ENCODE peak calls at places on chromosomes 4 and X, in eight cellular contexts. One of them, this sample, is unnamed.

GRCh38 chr4:20253799-20254409 is 2.2 kb downstream of the SLIT2 start:
- DNase-seq in MM.1S: no peak
- DNase-seq in lung: no peak
- DNase-seq in SK-N-SH: peak; percentile 67
- DNase-seq in CD4-positive, CD25-positive, alpha-beta regulatory T cell: no peak
- DNase-seq in NT2/D1: no peak
- DNase-seq in heart right ventricle: no peak
- DNase-seq in endothelial cell of umbilical vein: peak; percentile 64
- DNase-seq in this sample: peak; percentile 76

GRCh38 chr4:110005461-110006056 is 92.9 kb downstream of the EGF start:
- DNase-seq in MM.1S: peak; percentile 85
- DNase-seq in CD4-positive, CD25-positive, alpha-beta regulatory T cell: peak; percentile 63
- DNase-seq in endothelial cell of umbilical vein: peak; percentile 62
- DNase-seq in SK-N-SH: peak; percentile 52
- DNase-seq in heart right ventricle: no peak
- DNase-seq in NT2/D1: peak; percentile 16
- DNase-seq in lung: no peak
- DNase-seq in this sample: no peak

GRCh38 chrX:70168238-70169188 is 8.8 kb upstream of the DGAT2L6 start:
- DNase-seq in MM.1S: no peak
- DNase-seq in NT2/D1: peak; percentile 44
- DNase-seq in SK-N-SH: no peak
- DNase-seq in endothelial cell of umbilical vein: peak; percentile 34
- DNase-seq in lung: no peak
- DNase-seq in heart right ventricle: no peak
- DNase-seq in CD4-positive, CD25-positive, alpha-beta regulatory T cell: no peak
- DNase-seq in this sample: peak; percentile 72

GRCh38 chr4:126851391-126851790 is 781.4 kb upstream of the INTU start:
- DNase-seq in SK-N-SH: no peak
- DNase-seq in lung: no peak
- DNase-seq in endothelial cell of umbilical vein: no peak
- DNase-seq in CD4-positive, CD25-positive, alpha-beta regulatory T cell: no peak
- DNase-seq in NT2/D1: no peak
- DNase-seq in MM.1S: no peak
- DNase-seq in heart right ventricle: no peak
- DNase-seq in this sample: no peak

GRCh38 chr4:66062044-66062443 is 391.8 kb upstream of the EPHA5 start:
- DNase-seq in heart right ventricle: no peak
- DNase-seq in SK-N-SH: no peak
- DNase-seq in CD4-positive, CD25-positive, alpha-beta regulatory T cell: no peak
- DNase-seq in NT2/D1: no peak
- DNase-seq in endothelial cell of umbilical vein: peak; percentile 15
- DNase-seq in lung: no peak
- DNase-seq in MM.1S: no peak
- DNase-seq in this sample: no peak

GRCh38 chr4:95701500-95701899 is 138.4 kb upstream of the PDHA2 start:
- DNase-seq in CD4-positive, CD25-positive, alpha-beta regulatory T cell: no peak
- DNase-seq in lung: no peak
- DNase-seq in NT2/D1: peak; percentile 30
- DNase-seq in MM.1S: no peak
- DNase-seq in heart right ventricle: no peak
- DNase-seq in endothelial cell of umbilical vein: peak; percentile 84
- DNase-seq in SK-N-SH: no peak
- DNase-seq in this sample: no peak

GRCh38 chr4:121464854-121465253 is 84.0 kb upstream of the QRFPR start:
- DNase-seq in CD4-positive, CD25-positive, alpha-beta regulatory T cell: peak; percentile 5
- DNase-seq in NT2/D1: no peak
- DNase-seq in MM.1S: no peak
- DNase-seq in SK-N-SH: no peak
- DNase-seq in lung: no peak
- DNase-seq in heart right ventricle: no peak
- DNase-seq in endothelial cell of umbilical vein: no peak
- DNase-seq in this sample: no peak

GRCh38 chrX:118976599-118977340 is 2.4 kb downstream of the LONRF3 start:
- DNase-seq in lung: peak; percentile 58
- DNase-seq in SK-N-SH: peak; percentile 61
- DNase-seq in endothelial cell of umbilical vein: no peak
- DNase-seq in NT2/D1: no peak
- DNase-seq in heart right ventricle: peak; percentile 13
- DNase-seq in MM.1S: no peak
- DNase-seq in CD4-positive, CD25-positive, alpha-beta regulatory T cell: peak; percentile 13
- DNase-seq in this sample: peak; percentile 54

GRCh38 chrX:24167719-24168472 is 18.4 kb downstream of the ZFX start:
- DNase-seq in NT2/D1: no peak
- DNase-seq in CD4-positive, CD25-positive, alpha-beta regulatory T cell: no peak
- DNase-seq in SK-N-SH: no peak
- DNase-seq in heart right ventricle: no peak
- DNase-seq in endothelial cell of umbilical vein: no peak
- DNase-seq in MM.1S: no peak
- DNase-seq in lung: no peak
- DNase-seq in this sample: no peak

GRCh38 chrX:24173115-24173847 is 23.8 kb downstream of the ZFX start:
- DNase-seq in endothelial cell of umbilical vein: no peak
- DNase-seq in CD4-positive, CD25-positive, alpha-beta regulatory T cell: no peak
- DNase-seq in SK-N-SH: no peak
- DNase-seq in NT2/D1: no peak
- DNase-seq in MM.1S: no peak
- DNase-seq in heart right ventricle: no peak
- DNase-seq in lung: no peak
- DNase-seq in this sample: peak; percentile 69

GRCh38 chrX:24166078-24166477 is 16.5 kb downstream of the ZFX start:
- DNase-seq in lung: no peak
- DNase-seq in CD4-positive, CD25-positive, alpha-beta regulatory T cell: no peak
- DNase-seq in endothelial cell of umbilical vein: no peak
- DNase-seq in heart right ventricle: no peak
- DNase-seq in MM.1S: no peak
- DNase-seq in SK-N-SH: no peak
- DNase-seq in NT2/D1: no peak
- DNase-seq in this sample: no peak

GRCh38 chrX:24168807-24169206 is 19.3 kb downstream of the ZFX start:
- DNase-seq in CD4-positive, CD25-positive, alpha-beta regulatory T cell: peak; percentile 67
- DNase-seq in heart right ventricle: no peak
- DNase-seq in lung: no peak
- DNase-seq in NT2/D1: no peak
- DNase-seq in SK-N-SH: no peak
- DNase-seq in MM.1S: no peak
- DNase-seq in endothelial cell of umbilical vein: no peak
- DNase-seq in this sample: no peak

GRCh38 chrX:24169211-24169610 is 19.7 kb downstream of the ZFX start:
- DNase-seq in NT2/D1: no peak
- DNase-seq in lung: no peak
- DNase-seq in endothelial cell of umbilical vein: no peak
- DNase-seq in CD4-positive, CD25-positive, alpha-beta regulatory T cell: no peak
- DNase-seq in SK-N-SH: no peak
- DNase-seq in heart right ventricle: no peak
- DNase-seq in MM.1S: no peak
- DNase-seq in this sample: no peak
- H3K4me1 ChIP-seq in NT2/D1: peaks cover 2% of the 10 kb centered on the region
- H3K4me1 ChIP-seq in lung: peaks cover 3% of the 10 kb centered on the region
- H3K4me1 ChIP-seq in endothelial cell of umbilical vein: no peaks in the 10 kb centered on the region
- H3K4me1 ChIP-seq in CD4-positive, CD25-positive, alpha-beta regulatory T cell: peaks cover 37% of the 10 kb centered on the region
- H3K4me1 ChIP-seq in SK-N-SH: peaks cover 29% of the 10 kb centered on the region
- H3K4me1 ChIP-seq in heart right ventricle: peaks cover 20% of the 10 kb centered on the region
- H3K4me1 ChIP-seq in MM.1S: no peaks in the 10 kb centered on the region
- H3K4me1 ChIP-seq in this sample: no peaks in the 10 kb centered on the region

DNA sequence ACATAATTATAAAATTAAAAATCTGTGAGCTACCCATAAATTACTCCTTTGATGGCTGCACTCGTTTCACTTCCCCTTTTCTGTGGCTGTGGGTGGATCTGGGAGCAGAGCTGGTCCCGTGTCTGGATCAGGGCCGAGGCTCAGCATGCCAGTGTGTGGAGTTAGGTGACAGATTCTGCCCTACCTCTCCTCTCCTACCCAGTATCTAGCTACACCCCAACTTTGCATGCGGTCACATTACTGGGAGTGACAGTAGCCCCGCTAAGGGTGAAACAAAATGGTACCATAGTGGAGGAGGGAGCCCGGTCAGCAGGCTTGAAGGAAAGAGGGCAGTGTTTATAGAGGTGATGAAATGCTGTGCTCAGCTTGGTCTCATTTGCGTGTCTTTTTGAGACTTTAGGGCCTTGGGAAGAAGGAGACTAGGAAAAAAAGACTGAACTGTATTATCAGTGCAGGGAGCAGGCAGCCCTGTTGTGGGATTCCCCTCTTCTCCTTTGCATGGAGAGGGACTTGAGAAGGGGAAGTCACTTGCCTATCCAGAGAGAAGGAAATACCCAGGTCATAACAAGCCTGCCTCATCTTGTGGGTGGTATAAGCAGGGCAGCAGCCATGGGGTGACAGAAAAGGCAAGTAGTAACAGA is 48.4 kb downstream of the ARHGAP10 start:
- DNase-seq in lung: no peak
- DNase-seq in SK-N-SH: no peak
- DNase-seq in MM.1S: peak; percentile 48
- DNase-seq in heart right ventricle: no peak
- DNase-seq in NT2/D1: no peak
- DNase-seq in endothelial cell of umbilical vein: no peak
- DNase-seq in CD4-positive, CD25-positive, alpha-beta regulatory T cell: no peak
- DNase-seq in this sample: no peak
- H3K4me1 ChIP-seq in lung: peaks cover 23% of the 10 kb centered on the region
- H3K4me1 ChIP-seq in SK-N-SH: peaks cover 19% of the 10 kb centered on the region
- H3K4me1 ChIP-seq in MM.1S: peaks cover 33% of the 10 kb centered on the region
- H3K4me1 ChIP-seq in heart right ventricle: peaks cover 51% of the 10 kb centered on the region
- H3K4me1 ChIP-seq in NT2/D1: peaks cover 2% of the 10 kb centered on the region
- H3K4me1 ChIP-seq in endothelial cell of umbilical vein: peaks cover 26% of the 10 kb centered on the region
- H3K4me1 ChIP-seq in CD4-positive, CD25-positive, alpha-beta regulatory T cell: no peaks in the 10 kb centered on the region
- H3K4me1 ChIP-seq in this sample: peaks cover 3% of the 10 kb centered on the region

GRCh38 chrX:105610401-105610800 is 211.9 kb upstream of the NRK start:
- DNase-seq in endothelial cell of umbilical vein: no peak
- DNase-seq in lung: no peak
- DNase-seq in CD4-positive, CD25-positive, alpha-beta regulatory T cell: no peak
- DNase-seq in NT2/D1: no peak
- DNase-seq in SK-N-SH: no peak
- DNase-seq in heart right ventricle: no peak
- DNase-seq in MM.1S: no peak
- DNase-seq in this sample: no peak
- H3K4me1 ChIP-seq in endothelial cell of umbilical vein: no peaks in the 10 kb centered on the region
- H3K4me1 ChIP-seq in lung: no peaks in the 10 kb centered on the region
- H3K4me1 ChIP-seq in CD4-positive, CD25-positive, alpha-beta regulatory T cell: no peaks in the 10 kb centered on the region
- H3K4me1 ChIP-seq in NT2/D1: no peaks in the 10 kb centered on the region
- H3K4me1 ChIP-seq in SK-N-SH: no peaks in the 10 kb centered on the region
- H3K4me1 ChIP-seq in heart right ventricle: no peaks in the 10 kb centered on the region
- H3K4me1 ChIP-seq in MM.1S: no peaks in the 10 kb centered on the region
- H3K4me1 ChIP-seq in this sample: no peaks in the 10 kb centered on the region

GRCh38 chr4:174926958-174927357 is 8.8 kb downstream of the ADAM29 start:
- DNase-seq in lung: no peak
- DNase-seq in CD4-positive, CD25-positive, alpha-beta regulatory T cell: no peak
- DNase-seq in endothelial cell of umbilical vein: no peak
- DNase-seq in NT2/D1: no peak
- DNase-seq in SK-N-SH: no peak
- DNase-seq in MM.1S: no peak
- DNase-seq in heart right ventricle: no peak
- DNase-seq in this sample: no peak
- H3K4me1 ChIP-seq in lung: no peaks in the 10 kb centered on the region
- H3K4me1 ChIP-seq in CD4-positive, CD25-positive, alpha-beta regulatory T cell: no peaks in the 10 kb centered on the region
- H3K4me1 ChIP-seq in endothelial cell of umbilical vein: no peaks in the 10 kb centered on the region
- H3K4me1 ChIP-seq in NT2/D1: no peaks in the 10 kb centered on the region
- H3K4me1 ChIP-seq in SK-N-SH: no peaks in the 10 kb centered on the region
- H3K4me1 ChIP-seq in MM.1S: peaks cover 22% of the 10 kb centered on the region
- H3K4me1 ChIP-seq in heart right ventricle: no peaks in the 10 kb centered on the region
- H3K4me1 ChIP-seq in this sample: no peaks in the 10 kb centered on the region

GRCh38 chr4:142954415-142954814 is 108.3 kb upstream of the INPP4B start:
- DNase-seq in CD4-positive, CD25-positive, alpha-beta regulatory T cell: no peak
- DNase-seq in heart right ventricle: no peak
- DNase-seq in endothelial cell of umbilical vein: no peak
- DNase-seq in lung: no peak
- DNase-seq in MM.1S: no peak
- DNase-seq in SK-N-SH: no peak
- DNase-seq in NT2/D1: no peak
- DNase-seq in this sample: no peak
- H3K4me1 ChIP-seq in CD4-positive, CD25-positive, alpha-beta regulatory T cell: no peaks in the 10 kb centered on the region
- H3K4me1 ChIP-seq in heart right ventricle: no peaks in the 10 kb centered on the region
- H3K4me1 ChIP-seq in endothelial cell of umbilical vein: no peaks in the 10 kb centered on the region
- H3K4me1 ChIP-seq in lung: no peaks in the 10 kb centered on the region
- H3K4me1 ChIP-seq in MM.1S: no peaks in the 10 kb centered on the region
- H3K4me1 ChIP-seq in SK-N-SH: no peaks in the 10 kb centered on the region
- H3K4me1 ChIP-seq in NT2/D1: no peaks in the 10 kb centered on the region
- H3K4me1 ChIP-seq in this sample: no peaks in the 10 kb centered on the region

DNA sequence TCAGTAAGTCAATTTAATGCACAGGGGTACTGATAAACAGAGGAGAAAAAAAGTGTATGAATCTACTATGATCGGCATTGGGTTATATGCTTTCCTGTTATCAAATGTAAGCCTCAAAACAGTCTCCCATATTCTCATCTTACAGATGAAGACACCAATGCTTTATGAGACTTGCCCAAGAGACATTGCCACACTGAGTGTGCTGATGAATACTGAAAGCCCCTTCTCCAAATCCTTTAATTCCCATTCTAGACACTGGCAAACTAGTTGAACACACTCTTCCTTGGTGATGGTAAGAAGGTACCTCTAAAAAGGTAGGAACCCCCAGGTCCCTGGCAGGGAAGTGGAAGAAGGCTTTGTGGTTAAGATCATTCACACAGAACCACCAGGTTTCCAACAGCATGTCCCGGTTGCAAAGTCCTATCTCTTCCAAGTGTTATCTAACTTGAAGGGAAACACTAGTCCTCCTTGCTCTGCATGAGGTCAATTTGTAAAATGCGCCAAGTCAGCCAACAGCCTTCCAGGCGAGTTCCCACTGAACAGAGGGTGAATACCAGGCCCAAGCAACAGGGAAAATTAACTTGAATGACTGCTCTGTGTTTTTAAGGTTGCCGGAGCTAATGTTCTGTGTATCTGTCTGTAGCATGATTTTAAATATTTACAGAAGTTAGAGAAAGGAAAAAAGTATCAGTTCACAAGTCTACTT is 5.1 kb downstream of the SETD7 start:
- DNase-seq in endothelial cell of umbilical vein: peak; percentile 26
- DNase-seq in lung: no peak
- DNase-seq in MM.1S: no peak
- DNase-seq in SK-N-SH: no peak
- DNase-seq in CD4-positive, CD25-positive, alpha-beta regulatory T cell: no peak
- DNase-seq in heart right ventricle: peak; percentile 55
- DNase-seq in NT2/D1: no peak
- DNase-seq in this sample: peak; percentile 84
- H3K4me1 ChIP-seq in endothelial cell of umbilical vein: peaks cover 15% of the 10 kb centered on the region
- H3K4me1 ChIP-seq in lung: peaks cover 33% of the 10 kb centered on the region
- H3K4me1 ChIP-seq in MM.1S: peaks cover 10% of the 10 kb centered on the region
- H3K4me1 ChIP-seq in SK-N-SH: peaks cover 27% of the 10 kb centered on the region
- H3K4me1 ChIP-seq in CD4-positive, CD25-positive, alpha-beta regulatory T cell: peaks cover 36% of the 10 kb centered on the region
- H3K4me1 ChIP-seq in heart right ventricle: peaks cover 49% of the 10 kb centered on the region
- H3K4me1 ChIP-seq in NT2/D1: no peaks in the 10 kb centered on the region
- H3K4me1 ChIP-seq in this sample: peaks cover 14% of the 10 kb centered on the region

DNA sequence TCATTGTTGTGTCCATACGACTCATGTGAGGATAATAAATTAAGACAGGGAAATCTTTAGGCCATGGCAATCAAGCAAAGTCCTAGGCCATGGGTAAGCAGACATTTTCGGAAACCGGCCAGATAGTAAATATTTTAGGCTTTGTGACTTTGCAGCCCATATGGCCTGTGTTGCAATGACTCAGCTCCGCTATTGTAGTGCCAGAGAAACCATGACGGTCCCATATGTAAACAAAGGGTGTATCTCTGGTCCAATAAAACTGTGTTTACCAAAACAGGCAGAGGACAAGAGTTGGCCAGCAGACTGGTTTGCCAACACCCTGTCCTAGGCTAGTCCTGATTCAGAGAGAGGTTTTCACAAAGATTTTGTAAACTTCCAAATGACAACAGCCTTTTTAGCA is 5.0 kb downstream of the FAM114A1 start:
- DNase-seq in lung: no peak
- DNase-seq in NT2/D1: no peak
- DNase-seq in MM.1S: no peak
- DNase-seq in SK-N-SH: no peak
- DNase-seq in CD4-positive, CD25-positive, alpha-beta regulatory T cell: no peak
- DNase-seq in heart right ventricle: no peak
- DNase-seq in endothelial cell of umbilical vein: no peak
- DNase-seq in this sample: no peak
- H3K4me1 ChIP-seq in lung: no peaks in the 10 kb centered on the region
- H3K4me1 ChIP-seq in NT2/D1: peaks cover 3% of the 10 kb centered on the region
- H3K4me1 ChIP-seq in MM.1S: no peaks in the 10 kb centered on the region
- H3K4me1 ChIP-seq in SK-N-SH: no peaks in the 10 kb centered on the region
- H3K4me1 ChIP-seq in CD4-positive, CD25-positive, alpha-beta regulatory T cell: peaks cover 3% of the 10 kb centered on the region
- H3K4me1 ChIP-seq in heart right ventricle: peaks cover 6% of the 10 kb centered on the region
- H3K4me1 ChIP-seq in endothelial cell of umbilical vein: peaks cover 19% of the 10 kb centered on the region
- H3K4me1 ChIP-seq in this sample: no peaks in the 10 kb centered on the region